ENCODE peak calls at places on chromosomes 16 and 17, in four cellular contexts. T is GM12878, R is HepG2, P is SK-N-SH. Y is an unnamed sample.

GRCh38 chr16:50711040-50711439 is 17.6 kb downstream of the NOD2 start:
- DNase-seq in T (no peak), R (no peak), P (no peak), Y (no peak)

GRCh38 chr17:36500745-36501225 is 14.3 kb downstream of the ZNHIT3 start:
- DNase-seq in T (no peak), R (no peak), P (no peak), Y (no peak)

GRCh38 chr17:37661372-37662014 is 18.2 kb upstream of the DDX52 start:
- DNase-seq in T (no peak), R (no peak), P (no peak), Y (peak; percentile 30)

GRCh38 chr16:58345574-58346354 is 46.5 kb upstream of the GINS3 start:
- DNase-seq in T (no peak), R (no peak), P (no peak), Y (no peak)

GRCh38 chr16:28897826-28898225 is 19.5 kb downstream of the ATP2A1 start:
- DNase-seq in T (no peak), R (no peak), P (no peak), Y (no peak)

GRCh38 chr17:73944366-73944765 is 259.1 kb upstream of the RPL38 start:
- DNase-seq in T (no peak), R (no peak), P (no peak), Y (no peak)

GRCh38 chr17:70775667-70776066 is 606.3 kb downstream of the KCNJ2 start:
- DNase-seq in T (no peak), R (no peak), P (peak; percentile 28), Y (no peak)

GRCh38 chr16:55725055-55725777 is 69.4 kb downstream of the SLC6A2 start:
- DNase-seq in T (no peak), R (no peak), P (no peak), Y (no peak)

GRCh38 chr17:7856081-7856791 is 1.1 kb downstream of the NAA38 start:
- DNase-seq in T (no peak), R (no peak), P (peak; percentile 59), Y (no peak)

GRCh38 chr17:41907633-41908539 is 10.9 kb downstream of the ACLY start:
- DNase-seq in T (no peak), R (peak; percentile 97), P (peak; percentile 84), Y (peak; percentile 99)

GRCh38 chr17:28001149-28001548 is 41.3 kb upstream of the NLK start:
- DNase-seq in T (no peak), R (no peak), P (no peak), Y (no peak)

GRCh38 chr16:29114476-29115012 is 129.7 kb downstream of the LAT start:
- DNase-seq in T (no peak), R (no peak), P (no peak), Y (no peak)

GRCh38 chr16:53404959-53405358 is 29.3 kb upstream of the RBL2 start:
- DNase-seq in T (no peak), R (no peak), P (no peak), Y (no peak)

GRCh38 chr16:85686912-85687591 is 1.7 kb downstream of the GINS2 start:
- DNase-seq in T (no peak), R (no peak), P (no peak), Y (no peak)

GRCh38 chr16:14564323-14564722 is 65.7 kb downstream of the PARN start:
- DNase-seq in T (no peak), R (peak; percentile 45), P (no peak), Y (peak; percentile 29)

GRCh38 chr16:49793244-49793643 is 62.7 kb downstream of the ZNF423 start:
- DNase-seq in T (no peak), R (no peak), P (no peak), Y (no peak)

GRCh38 chr17:49209061-49209571 is 1.3 kb downstream of the GNGT2 start:
- DNase-seq in T (no peak), R (no peak), P (peak; percentile 17), Y (no peak)

GRCh38 chr17:27550291-27550930 is 80.6 kb upstream of the LGALS9 start:
- DNase-seq in T (no peak), R (no peak), P (no peak), Y (no peak)

GRCh38 chr17:39239640-39240314 is 14.0 kb upstream of the STAC2 start:
- DNase-seq in T (no peak), R (peak; percentile 55), P (peak; percentile 72), Y (peak; percentile 60)

GRCh38 chr17:39235555-39236221 is 9.9 kb upstream of the STAC2 start:
- DNase-seq in T (peak; percentile 24), R (peak; percentile 60), P (peak; percentile 80), Y (peak; percentile 92)

GRCh38 chr17:39236981-39237441 is 11.3 kb upstream of the STAC2 start:
- DNase-seq in T (no peak), R (no peak), P (no peak), Y (no peak)

GRCh38 chr17:39236383-39236927 is 10.7 kb upstream of the STAC2 start:
- DNase-seq in T (no peak), R (no peak), P (no peak), Y (no peak)

GRCh38 chr17:39237586-39237985 is 11.8 kb upstream of the STAC2 start:
- DNase-seq in T (no peak), R (no peak), P (no peak), Y (no peak)
- TF ChIP-seq PBX3 in T (no peak), R (no peak), P (no peak), Y (no peak)

GRCh38 chr16:12471383-12471782 is 332.3 kb downstream of the CPPED1 start:
- DNase-seq in T (no peak), R (no peak), P (no peak), Y (no peak)

GRCh38 chr16:12468552-12468951 is 335.1 kb downstream of the CPPED1 start:
- DNase-seq in T (no peak), R (no peak), P (no peak), Y (no peak)

GRCh38 chr16:12474794-12475410 is 328.8 kb downstream of the CPPED1 start:
- DNase-seq in T (no peak), R (no peak), P (no peak), Y (no peak)

GRCh38 chr16:12467418-12468210 is 336.1 kb downstream of the CPPED1 start:
- DNase-seq in T (no peak), R (no peak), P (no peak), Y (no peak)

GRCh38 chr16:12470311-12471229 is 333.1 kb downstream of the CPPED1 start:
- DNase-seq in T (no peak), R (no peak), P (no peak), Y (no peak)
- TF ChIP-seq PBX3 in T (no peak), R (no peak), P (no peak), Y (no peak)

DNA sequence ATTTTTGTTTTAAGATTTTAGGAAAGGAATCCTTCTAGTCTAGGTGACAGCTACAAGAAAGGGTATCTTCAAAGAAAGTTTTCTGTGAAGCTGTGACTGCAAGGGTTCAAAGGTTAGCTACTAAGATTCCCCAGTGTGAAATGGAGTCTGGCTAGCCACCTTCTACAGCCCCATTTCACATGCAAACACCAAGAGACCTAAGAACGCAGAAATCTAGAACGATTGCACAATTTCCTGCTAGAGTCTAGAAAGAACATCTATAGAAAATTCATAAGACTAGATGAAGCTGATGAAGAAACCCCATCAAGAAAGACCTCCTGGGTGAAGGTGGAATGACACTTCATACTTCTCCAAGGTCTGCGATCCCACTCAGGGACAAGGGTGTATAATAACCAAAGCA is 77.1 kb downstream of the STX8 start:
- DNase-seq in T (no peak), R (no peak), P (no peak), Y (no peak)
- TF ChIP-seq PBX3 in T (no peak), R (no peak), P (no peak), Y (no peak)

GRCh38 chr17:38897176-38897575 is 27.3 kb downstream of the LASP1 start:
- DNase-seq in T (no peak), R (no peak), P (no peak), Y (no peak)
- TF ChIP-seq PBX3 in T (no peak), R (no peak), P (no peak), Y (no peak)

DNA sequence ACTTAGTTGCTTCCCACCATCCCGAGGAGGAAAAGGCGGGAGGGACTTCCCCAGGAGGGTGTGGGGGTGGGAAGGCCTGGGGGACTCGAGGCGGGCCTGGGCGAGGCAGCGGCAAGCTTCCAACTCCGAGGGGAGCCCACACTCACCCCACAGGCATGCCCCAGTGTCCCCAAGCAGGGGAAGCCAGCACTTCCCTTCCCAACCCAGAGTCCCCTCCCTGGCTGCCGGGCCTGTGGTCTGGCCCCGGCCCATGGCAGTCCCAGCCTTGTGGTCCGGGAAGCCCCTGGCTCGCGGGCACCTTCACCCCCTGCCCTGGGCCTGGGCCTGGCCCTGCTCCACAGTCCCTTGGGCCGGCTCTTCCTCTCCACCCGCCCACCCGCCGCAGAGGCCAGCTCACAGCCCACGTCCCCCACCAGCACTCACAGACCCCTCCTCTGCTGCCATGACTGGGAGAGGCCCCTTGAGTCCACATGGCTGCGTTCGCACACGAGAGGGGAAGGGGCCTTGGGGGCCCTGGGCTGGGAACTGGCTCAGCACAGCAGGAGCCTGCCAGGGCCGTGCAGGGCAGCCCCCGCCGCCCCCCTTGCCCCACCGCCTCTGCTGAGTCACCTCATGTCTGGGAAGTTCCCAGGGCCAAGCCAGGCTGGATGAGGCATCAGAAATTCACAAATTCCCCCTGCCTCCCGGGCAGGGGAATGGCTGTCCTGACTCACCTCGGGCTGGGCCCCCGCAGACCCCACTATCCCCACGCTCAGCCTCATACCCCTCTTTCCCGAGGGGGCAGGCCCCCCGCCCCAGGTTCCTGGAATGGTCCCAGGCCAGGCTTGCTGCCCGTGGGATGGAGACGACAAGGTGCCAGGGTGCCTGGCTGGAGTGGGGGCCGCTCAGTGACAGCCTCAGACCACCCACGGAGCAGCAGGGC is 27.8 kb downstream of the BAHCC1 start:
- DNase-seq in T (no peak), R (peak; percentile 60), P (peak; percentile 86), Y (peak; percentile 90)
- TF ChIP-seq PBX3 in T (no peak), R (no peak), P (peak; percentile 64), Y (peak; percentile 40)

GRCh38 chr17:29292992-29293889 is 707 bp downstream of the NUFIP2 start:
- DNase-seq in T (no peak), R (peak; percentile 45), P (peak; percentile 67), Y (peak; percentile 67)
- TF ChIP-seq PBX3 in T (no peak), R (no peak), P (peak; percentile 8), Y (no peak)

GRCh38 chr16:56848955-56849689 is 15.9 kb upstream of the SLC12A3 start:
- DNase-seq in T (no peak), R (peak; percentile 39), P (no peak), Y (no peak)
- TF ChIP-seq PBX3 in T (no peak), R (no peak), P (peak; percentile 43), Y (no peak)

GRCh38 chr17:60599220-60599619 is 773 bp upstream of the PPM1D start:
- DNase-seq in T (no peak), R (no peak), P (peak; percentile 39), Y (peak; percentile 43)
- TF ChIP-seq PBX3 in T (no peak), R (no peak), P (no peak), Y (no peak)

DNA sequence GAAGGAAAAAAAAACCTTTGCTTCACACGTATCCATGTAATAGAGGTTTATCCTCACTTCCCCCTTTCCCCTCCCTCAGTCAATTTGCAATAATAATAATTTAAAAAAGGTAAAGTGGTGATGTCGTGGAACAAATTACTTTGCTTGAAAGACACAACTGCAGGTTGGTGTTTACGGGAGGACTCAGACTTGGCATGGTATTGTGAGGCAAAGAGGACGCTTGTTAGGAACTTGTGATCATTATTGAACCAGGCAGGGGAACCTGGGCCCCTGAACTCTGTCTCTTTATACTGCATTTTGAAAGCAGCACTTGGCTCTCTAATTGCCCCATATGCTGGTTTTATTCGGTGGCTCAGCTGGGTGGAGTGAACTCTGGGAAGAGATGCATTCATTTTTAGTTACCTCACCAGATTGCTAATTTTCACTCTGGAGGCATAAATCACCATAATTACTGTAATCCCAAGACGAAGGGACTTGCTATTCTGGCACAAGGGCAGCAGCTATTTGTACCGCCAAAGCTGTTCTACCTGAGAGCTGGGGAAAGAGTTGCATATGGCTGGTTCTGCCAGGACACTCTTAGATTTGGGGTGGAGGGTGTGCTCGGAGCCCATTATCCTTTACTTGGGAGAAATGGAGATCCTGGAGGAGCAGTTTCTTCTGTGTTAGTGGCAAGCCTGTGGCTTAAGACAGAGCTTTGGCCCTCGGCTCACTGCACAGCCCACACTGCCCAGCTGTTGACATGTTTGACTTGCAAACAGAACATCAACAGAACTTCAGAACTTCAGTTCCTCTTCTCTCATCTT is 5.7 kb upstream of the DHX8 start:
- DNase-seq in T (no peak), R (peak; percentile 82), P (no peak), Y (no peak)
- TF ChIP-seq PBX3 in T (no peak), R (no peak), P (no peak), Y (no peak)

Y was measured in A549.